ENCODE peak calls at places on chromosome 11, in five cellular contexts. Q is psoas muscle, O is midbrain, T is type B pancreatic cell, Z is astrocyte of the spinal cord. J is an unnamed sample.

GRCh38 chr11:117511981-117512448 is 184.4 kb downstream of the CEP164 start:
- DNase-seq in Q (no peak), O (no peak), T (no peak), Z (no peak), J (no peak)

GRCh38 chr11:2662024-2662312 is 37.8 kb downstream of the KCNQ1OT1 start:
- DNase-seq in Q (no peak), O (no peak), T (no peak), Z (no peak), J (no peak)

GRCh38 chr11:46333129-46333947 is 13.9 kb upstream of the DGKZ start:
- DNase-seq in Q (no peak), O (no peak), T (no peak), Z (no peak), J (no peak)

GRCh38 chr11:67405196-67405567 is 1.3 kb downstream of the TBC1D10C start:
- DNase-seq in Q (no peak), O (no peak), T (no peak), Z (no peak), J (no peak)

GRCh38 chr11:3837793-3838192 is 3.0 kb downstream of the RHOG start:
- DNase-seq in Q (peak), O (peak), T (no peak), Z (no peak), J (no peak)

GRCh38 chr11:32916361-32916760 is 23.8 kb downstream of the QSER1 start:
- DNase-seq in Q (no peak), O (no peak), T (no peak), Z (no peak), J (no peak)

GRCh38 chr11:1126935-1127663 is 30.7 kb upstream of the MUC5AC start:
- DNase-seq in Q (no peak), O (no peak), T (peak), Z (no peak), J (no peak)

GRCh38 chr11:131662310-131662709 is 291.9 kb downstream of the NTM start:
- DNase-seq in Q (no peak), O (no peak), T (no peak), Z (no peak), J (no peak)

GRCh38 chr11:122523841-122524531 is 131.5 kb upstream of the UBASH3B start:
- DNase-seq in Q (no peak), O (peak), T (no peak), Z (peak), J (no peak)

GRCh38 chr11:119567667-119568582 is 145.0 kb upstream of the THY1 start:
- DNase-seq in Q (no peak), O (peak), T (peak), Z (peak), J (peak)

GRCh38 chr11:2328040-2328439 is 26.2 kb downstream of the TSPAN32 start:
- DNase-seq in Q (no peak), O (peak), T (peak), Z (no peak), J (no peak)

GRCh38 chr11:76657139-76657823 is 13.3 kb downstream of the LRRC32 start:
- DNase-seq in Q (no peak), O (no peak), T (no peak), Z (no peak), J (no peak)

GRCh38 chr11:133239530-133239929 is 292.8 kb downstream of the OPCML start:
- DNase-seq in Q (no peak), O (no peak), T (no peak), Z (no peak), J (no peak)

GRCh38 chr11:1194977-1195689 is 27.7 kb upstream of the MUC5B start:
- DNase-seq in Q (no peak), O (no peak), T (peak), Z (no peak), J (no peak)

GRCh38 chr11:119134389-119134978 is 13.1 kb downstream of the HINFP start:
- DNase-seq in Q (no peak), O (no peak), T (no peak), Z (no peak), J (no peak)

GRCh38 chr11:75273331-75273988 is 32.9 kb downstream of the TPBGL start:
- DNase-seq in Q (no peak), O (no peak), T (no peak), Z (no peak), J (no peak)

GRCh38 chr11:119093951-119094815 is 7.5 kb downstream of the DPAGT1 start:
- DNase-seq in Q (peak), O (peak), T (no peak), Z (peak), J (no peak)

GRCh38 chr11:62919898-62920640 is 1.1 kb downstream of the CHRM1 start:
- DNase-seq in Q (no peak), O (no peak), T (no peak), Z (no peak), J (no peak)

GRCh38 chr11:127063191-127063590 is 62.6 kb upstream of the KIRREL3 start:
- DNase-seq in Q (no peak), O (no peak), T (no peak), Z (no peak), J (no peak)

GRCh38 chr11:125435461-125436238 is 60.4 kb downstream of the FEZ1 start:
- DNase-seq in Q (no peak), O (no peak), T (no peak), Z (no peak), J (no peak)

GRCh38 chr11:57205046-57205671 is 23.4 kb downstream of the LRRC55 start:
- DNase-seq in Q (peak), O (peak), T (no peak), Z (peak), J (no peak)

J was measured in NCI-H446 treated with DMSO at 0.1 percent for 48 hours.